ENCODE peak calls at places on chromosomes 1 and 21, in ten cellular contexts. One of them, this sample, is unnamed.

GRCh38 chr21:33939224-33939623 is 23.6 kb upstream of the ATP5PO start:
- DNase-seq in H7: no peak
- DNase-seq in lower lobe of right lung: no peak
- DNase-seq in myocyte: no peak
- DNase-seq in AG09319: no peak
- DNase-seq in T-helper 17 cell: no peak
- DNase-seq in activated naive CD4-positive, alpha-beta T cell treated with anti-CD3 and anti-CD28 coated beads, Interleukin-2, amount 10 ng/mL, durations not matched to agents 7 days and 5 days: no peak
- DNase-seq in left lobe of liver: no peak
- DNase-seq in HCT116: no peak
- DNase-seq in CD4-positive, alpha-beta T cell: no peak
- DNase-seq in this sample: no peak

GRCh38 chr1:52574594-52574993 is 21.7 kb upstream of the TUT4 start:
- DNase-seq in H7: no peak
- DNase-seq in lower lobe of right lung: no peak
- DNase-seq in myocyte: peak
- DNase-seq in AG09319: peak
- DNase-seq in T-helper 17 cell: no peak
- DNase-seq in activated naive CD4-positive, alpha-beta T cell treated with anti-CD3 and anti-CD28 coated beads, Interleukin-2, amount 10 ng/mL, durations not matched to agents 7 days and 5 days: no peak
- DNase-seq in left lobe of liver: no peak
- DNase-seq in HCT116: peak
- DNase-seq in CD4-positive, alpha-beta T cell: no peak
- DNase-seq in this sample: no peak

GRCh38 chr1:206429421-206429820 is 40.9 kb upstream of the IKBKE start:
- DNase-seq in H7: no peak
- DNase-seq in lower lobe of right lung: no peak
- DNase-seq in myocyte: peak
- DNase-seq in AG09319: no peak
- DNase-seq in T-helper 17 cell: no peak
- DNase-seq in activated naive CD4-positive, alpha-beta T cell treated with anti-CD3 and anti-CD28 coated beads, Interleukin-2, amount 10 ng/mL, durations not matched to agents 7 days and 5 days: no peak
- DNase-seq in left lobe of liver: no peak
- DNase-seq in HCT116: no peak
- DNase-seq in CD4-positive, alpha-beta T cell: no peak
- DNase-seq in this sample: no peak

GRCh38 chr1:228004887-228005462 is 1.8 kb upstream of the WNT3A start:
- DNase-seq in H7: peak
- DNase-seq in lower lobe of right lung: no peak
- DNase-seq in myocyte: no peak
- DNase-seq in AG09319: no peak
- DNase-seq in T-helper 17 cell: no peak
- DNase-seq in activated naive CD4-positive, alpha-beta T cell treated with anti-CD3 and anti-CD28 coated beads, Interleukin-2, amount 10 ng/mL, durations not matched to agents 7 days and 5 days: no peak
- DNase-seq in left lobe of liver: peak
- DNase-seq in HCT116: no peak
- DNase-seq in CD4-positive, alpha-beta T cell: no peak
- DNase-seq in this sample: no peak

GRCh38 chr1:114384922-114385321 is 126.1 kb downstream of the TRIM33 start:
- DNase-seq in H7: no peak
- DNase-seq in lower lobe of right lung: no peak
- DNase-seq in myocyte: no peak
- DNase-seq in AG09319: no peak
- DNase-seq in T-helper 17 cell: no peak
- DNase-seq in activated naive CD4-positive, alpha-beta T cell treated with anti-CD3 and anti-CD28 coated beads, Interleukin-2, amount 10 ng/mL, durations not matched to agents 7 days and 5 days: no peak
- DNase-seq in left lobe of liver: no peak
- DNase-seq in HCT116: no peak
- DNase-seq in CD4-positive, alpha-beta T cell: no peak
- DNase-seq in this sample: no peak

GRCh38 chr1:119674835-119675289 is 26.8 kb upstream of the ZNF697 start:
- DNase-seq in H7: peak
- DNase-seq in lower lobe of right lung: no peak
- DNase-seq in myocyte: peak
- DNase-seq in AG09319: peak
- DNase-seq in T-helper 17 cell: no peak
- DNase-seq in activated naive CD4-positive, alpha-beta T cell treated with anti-CD3 and anti-CD28 coated beads, Interleukin-2, amount 10 ng/mL, durations not matched to agents 7 days and 5 days: no peak
- DNase-seq in left lobe of liver: peak
- DNase-seq in HCT116: peak
- DNase-seq in CD4-positive, alpha-beta T cell: no peak
- DNase-seq in this sample: no peak

GRCh38 chr1:22484741-22485140 is 33.1 kb downstream of the ZBTB40 start:
- DNase-seq in H7: no peak
- DNase-seq in lower lobe of right lung: no peak
- DNase-seq in myocyte: no peak
- DNase-seq in AG09319: no peak
- DNase-seq in T-helper 17 cell: no peak
- DNase-seq in activated naive CD4-positive, alpha-beta T cell treated with anti-CD3 and anti-CD28 coated beads, Interleukin-2, amount 10 ng/mL, durations not matched to agents 7 days and 5 days: no peak
- DNase-seq in left lobe of liver: no peak
- DNase-seq in HCT116: no peak
- DNase-seq in CD4-positive, alpha-beta T cell: no peak
- DNase-seq in this sample: no peak

GRCh38 chr1:84698718-84699117 is 8.5 kb upstream of the SSX2IP start:
- DNase-seq in H7: no peak
- DNase-seq in lower lobe of right lung: no peak
- DNase-seq in myocyte: peak
- DNase-seq in AG09319: no peak
- DNase-seq in T-helper 17 cell: no peak
- DNase-seq in activated naive CD4-positive, alpha-beta T cell treated with anti-CD3 and anti-CD28 coated beads, Interleukin-2, amount 10 ng/mL, durations not matched to agents 7 days and 5 days: no peak
- DNase-seq in left lobe of liver: no peak
- DNase-seq in HCT116: peak
- DNase-seq in CD4-positive, alpha-beta T cell: no peak
- DNase-seq in this sample: no peak

GRCh38 chr1:2427976-2428375 is 15.6 kb upstream of the PEX10 start:
- DNase-seq in H7: no peak
- DNase-seq in lower lobe of right lung: no peak
- DNase-seq in myocyte: no peak
- DNase-seq in AG09319: no peak
- DNase-seq in T-helper 17 cell: no peak
- DNase-seq in activated naive CD4-positive, alpha-beta T cell treated with anti-CD3 and anti-CD28 coated beads, Interleukin-2, amount 10 ng/mL, durations not matched to agents 7 days and 5 days: no peak
- DNase-seq in left lobe of liver: no peak
- DNase-seq in HCT116: no peak
- DNase-seq in CD4-positive, alpha-beta T cell: no peak
- DNase-seq in this sample: no peak

GRCh38 chr1:84133479-84133878 is 10.6 kb upstream of the PRKACB start:
- DNase-seq in H7: no peak
- DNase-seq in lower lobe of right lung: no peak
- DNase-seq in myocyte: no peak
- DNase-seq in AG09319: no peak
- DNase-seq in T-helper 17 cell: no peak
- DNase-seq in activated naive CD4-positive, alpha-beta T cell treated with anti-CD3 and anti-CD28 coated beads, Interleukin-2, amount 10 ng/mL, durations not matched to agents 7 days and 5 days: no peak
- DNase-seq in left lobe of liver: no peak
- DNase-seq in HCT116: no peak
- DNase-seq in CD4-positive, alpha-beta T cell: no peak
- DNase-seq in this sample: no peak

This sample was measured in immature natural killer cell.